ENCODE peak calls at places on chromosomes 4 and X, in four cellular contexts. I is HepG2, O is K562, R is A549. L is an unnamed sample.

GRCh38 chr4:155522201-155522600 is 144.4 kb upstream of the GUCY1A1 start:
- DNase-seq in O (no peak), I (no peak), R (no peak), L (no peak)

GRCh38 chrX:51192104-51192503 is 140.5 kb upstream of the NUDT10 start:
- DNase-seq in I (no peak), R (no peak), O (no peak), L (no peak)

GRCh38 chr4:567457-568350 is 8.4 kb downstream of the TMEM271 start:
- DNase-seq in O (no peak), R (no peak), I (no peak), L (no peak)

GRCh38 chr4:777520-778262 is 48.2 kb downstream of the CPLX1 start:
- DNase-seq in I (peak), R (no peak), O (no peak), L (no peak)

GRCh38 chr4:152010680-152011079 is 249.9 kb upstream of the GATB start:
- DNase-seq in I (no peak), O (no peak), R (no peak), L (no peak)

GRCh38 chrX:14357314-14357713 is 172.0 kb upstream of the GLRA2 start:
- DNase-seq in I (no peak), O (no peak), R (no peak), L (no peak)

GRCh38 chrX:2692221-2693122 is 1.4 kb downstream of the CD99 start:
- DNase-seq in O (peak), I (no peak), R (peak), L (no peak)

GRCh38 chrX:103733017-103733416 is 22.3 kb downstream of the TMEM31 start:
- DNase-seq in R (no peak), O (no peak), I (no peak), L (no peak)

GRCh38 chr4:7652451-7652871 is 217.7 kb upstream of the PSAPL1 start:
- DNase-seq in I (no peak), R (no peak), O (no peak), L (no peak)

GRCh38 chrX:48451708-48452107 is 18.4 kb downstream of the SLC38A5 start:
- DNase-seq in O (peak), I (no peak), R (no peak), L (no peak)

GRCh38 chr4:147492301-147492700 is 11.4 kb downstream of the EDNRA start:
- DNase-seq in R (no peak), I (no peak), O (no peak), L (no peak)

GRCh38 chr4:6473264-6474052 is 1.0 kb upstream of the PPP2R2C start:
- DNase-seq in R (no peak), O (no peak), I (no peak), L (no peak)

GRCh38 chr4:1050486-1051213 is 39.2 kb downstream of the FGFRL1 start:
- DNase-seq in I (no peak), O (no peak), R (no peak), L (peak)

GRCh38 chr4:107247738-107248137 is 211.6 kb upstream of the DKK2 start:
- DNase-seq in I (no peak), O (no peak), R (no peak), L (no peak)

GRCh38 chrX:1093586-1094538 is 118.6 kb downstream of the CRLF2 start:
- DNase-seq in I (no peak), O (no peak), R (no peak), L (no peak)

GRCh38 chr4:185550933-185551332 is 15.6 kb upstream of the PDLIM3 start:
- DNase-seq in I (no peak), O (no peak), R (no peak), L (no peak)

GRCh38 chrX:123834116-123834515 is 25.7 kb upstream of the XIAP start:
- DNase-seq in O (no peak), I (no peak), R (no peak), L (no peak)

GRCh38 chr4:5710962-5711478 is at the start of gene EVC:
- DNase-seq in O (peak), I (peak), R (peak), L (peak)

GRCh38 chr4:99043346-99043745 is 45.2 kb downstream of the ADH5 start:
- DNase-seq in O (no peak), R (no peak), I (no peak), L (no peak)

GRCh38 chrX:71604796-71605568 is 13.3 kb downstream of the CXCR3 start:
- DNase-seq in O (no peak), I (no peak), R (no peak), L (no peak)

GRCh38 chrX:141180851-141181250 is 3.9 kb upstream of the LDOC1 start:
- DNase-seq in I (no peak), R (no peak), O (no peak), L (no peak)

GRCh38 chr4:4496604-4497372 is 45.1 kb downstream of the STX18 start:
- DNase-seq in R (no peak), O (no peak), I (no peak), L (no peak)

GRCh38 chr4:60744767-60745166 is 455.4 kb upstream of the ADGRL3 start:
- DNase-seq in I (no peak), R (no peak), O (no peak), L (peak)

GRCh38 chr4:123250843-123251242 is 145.8 kb upstream of the SPRY1 start:
- DNase-seq in R (no peak), I (no peak), O (no peak), L (no peak)

GRCh38 chr4:3875466-3875865 is 109.3 kb downstream of the ADRA2C start:
- DNase-seq in O (no peak), R (no peak), I (no peak), L (no peak)

GRCh38 chrX:28628101-28628500 is 40.9 kb downstream of the IL1RAPL1 start:
- DNase-seq in I (peak), O (no peak), R (no peak), L (no peak)

GRCh38 chrX:41304178-41304577 is 29.8 kb upstream of the DDX3X start:
- DNase-seq in I (no peak), O (no peak), R (no peak), L (no peak)

GRCh38 chr4:113179091-113179490 is 129.6 kb downstream of the ANK2 start:
- DNase-seq in O (no peak), R (no peak), I (no peak), L (no peak)
- TF ChIP-seq HMGXB4 in O (no peak), R (no peak), I (no peak), L (no peak)

GRCh38 chr4:15888515-15888914 is 50.0 kb downstream of the FGFBP1 start:
- DNase-seq in R (no peak), O (no peak), I (no peak), L (no peak)
- TF ChIP-seq HMGXB4 in R (no peak), O (no peak), I (no peak), L (no peak)

GRCh38 chrX:19782419-19782818 is 105.0 kb downstream of the SH3KBP1 start:
- DNase-seq in O (no peak), I (no peak), R (no peak), L (no peak)
- TF ChIP-seq HMGXB4 in O (no peak), I (no peak), R (no peak), L (no peak)

GRCh38 chr4:154366956-154367355 is 124.6 kb downstream of the DCHS2 start:
- DNase-seq in O (no peak), I (no peak), R (no peak), L (no peak)
- TF ChIP-seq HMGXB4 in O (no peak), I (no peak), R (no peak), L (no peak)

GRCh38 chr4:104488151-104488550 is 6.5 kb downstream of the CXXC4 start:
- DNase-seq in I (no peak), O (no peak), R (no peak), L (no peak)
- TF ChIP-seq HMGXB4 in I (no peak), O (no peak), R (no peak), L (no peak)

DNA sequence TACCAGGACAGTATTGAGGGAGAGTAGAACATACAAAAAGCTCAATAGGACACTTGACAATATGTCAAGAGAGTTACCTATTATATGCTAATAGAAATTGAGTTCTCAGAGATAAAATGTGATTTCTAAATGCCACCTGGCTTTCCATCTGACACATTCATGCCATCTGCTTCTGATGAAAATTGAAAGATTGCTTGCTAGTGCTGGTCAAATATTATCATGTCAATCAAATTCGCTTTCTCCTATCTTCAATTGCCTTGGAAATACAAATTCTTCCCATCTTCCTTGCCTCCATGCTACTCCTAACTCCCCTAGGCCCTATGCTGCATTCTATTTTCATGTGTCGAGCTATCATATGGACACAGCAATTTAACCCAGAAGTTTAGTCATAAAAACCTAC is 1076.9 kb downstream of the ARAP2 start:
- DNase-seq in I (no peak), O (no peak), R (no peak), L (no peak)
- TF ChIP-seq HMGXB4 in I (no peak), O (no peak), R (no peak), L (no peak)